ENCODE peak calls at places on chromosomes 5 and 9, in five cellular contexts. V is NCI-H1105 treated with DMSO at 0.1 percent for 48 hours; F is pancreas; P is CD4-positive, alpha-beta memory T cell; I is AG09319. U is an unnamed sample.

GRCh38 chr9:4714266-4715016 is 26.6 kb downstream of the AK3 start:
- DNase-seq in V (peak; percentile 43), F (no peak), P (no peak), I (no peak), U (peak; percentile 16)

GRCh38 chr5:53411388-53411787 is 69.0 kb upstream of the FST start:
- DNase-seq in V (no peak), F (no peak), P (no peak), I (no peak), U (no peak)

GRCh38 chr5:136007271-136007670 is 21.5 kb upstream of the TGFBI start:
- DNase-seq in V (no peak), F (no peak), P (no peak), I (no peak), U (peak; percentile 22)

GRCh38 chr5:133799556-133799955 is 168.9 kb downstream of the C5orf15 start:
- DNase-seq in V (no peak), F (no peak), P (no peak), I (no peak), U (no peak)

GRCh38 chr9:97563458-97564135 is 62.1 kb downstream of the TMOD1 start:
- DNase-seq in V (no peak), F (no peak), P (no peak), I (no peak), U (no peak)

GRCh38 chr5:142823176-142823575 is 53.0 kb downstream of the ARHGAP26 start:
- DNase-seq in V (no peak), F (no peak), P (no peak), I (no peak), U (peak; percentile 39)

GRCh38 chr5:34657550-34657921 is 1.4 kb downstream of the RAI14 start:
- DNase-seq in V (no peak), F (peak; percentile 46), P (no peak), I (no peak), U (peak; percentile 50)

GRCh38 chr5:36059571-36060515 is 6.8 kb downstream of the UGT3A2 start:
- DNase-seq in V (no peak), F (no peak), P (no peak), I (peak; percentile 20), U (no peak)

GRCh38 chr9:101639785-101640437 is 45.1 kb upstream of the PPP3R2 start:
- DNase-seq in V (no peak), F (no peak), P (no peak), I (no peak), U (peak; percentile 3)

GRCh38 chr5:103708601-103709000 is 146.0 kb upstream of the NUDT12 start:
- DNase-seq in V (no peak), F (no peak), P (no peak), I (no peak), U (no peak)

GRCh38 chr9:116087246-116087645 is 66.3 kb upstream of the PAPPA start:
- DNase-seq in V (peak; percentile 61), F (no peak), P (no peak), I (no peak), U (peak; percentile 66)

GRCh38 chr9:104745852-104746251 is 1.6 kb upstream of the NIPSNAP3A start:
- DNase-seq in V (no peak), F (no peak), P (no peak), I (no peak), U (no peak)

GRCh38 chr5:53253421-53253871 is 143.9 kb upstream of the MOCS2 start:
- DNase-seq in V (no peak), F (no peak), P (no peak), I (peak; percentile 40), U (peak; percentile 43)

GRCh38 chr5:142311725-142312124 is 13.1 kb downstream of the SPRY4 start:
- DNase-seq in V (no peak), F (no peak), P (no peak), I (no peak), U (no peak)

GRCh38 chr9:77424993-77425392 is 223.1 kb downstream of the GNA14 start:
- DNase-seq in V (no peak), F (no peak), P (no peak), I (no peak), U (peak; percentile 12)

GRCh38 chr5:60844429-60844890 is 391 bp upstream of the ELOVL7 start:
- DNase-seq in V (peak; percentile 50), F (no peak), P (no peak), I (no peak), U (no peak)

GRCh38 chr5:16178745-16179372 is 732 bp downstream of the MARCHF11 start:
- DNase-seq in V (peak; percentile 48), F (peak; percentile 95), P (no peak), I (peak; percentile 15), U (peak; percentile 72)

GRCh38 chr9:131500377-131500776 is 2.3 kb upstream of the POMT1 start:
- DNase-seq in V (no peak), F (no peak), P (peak; percentile 91), I (no peak), U (no peak)

GRCh38 chr5:39217365-39218281 is 1.7 kb downstream of the FYB1 start:
- DNase-seq in V (peak; percentile 45), F (no peak), P (peak; percentile 86), I (peak; percentile 57), U (peak; percentile 77)

GRCh38 chr5:138352722-138353549 is 451 bp downstream of the KDM3B start:
- DNase-seq in V (peak; percentile 28), F (peak; percentile 91), P (peak; percentile 80), I (no peak), U (peak; percentile 56)

GRCh38 chr9:100066539-100066938 is 32.3 kb downstream of the ERP44 start:
- DNase-seq in V (no peak), F (no peak), P (no peak), I (peak; percentile 12), U (no peak)

GRCh38 chr5:99706160-99706559 is 777.4 kb upstream of the CHD1 start:
- DNase-seq in V (no peak), F (peak; percentile 40), P (peak; percentile 29), I (no peak), U (no peak)

GRCh38 chr5:124649548-124650501 is 96.6 kb downstream of the ZNF608 start:
- DNase-seq in V (peak; percentile 92), F (no peak), P (peak; percentile 70), I (peak; percentile 66), U (peak; percentile 97)

GRCh38 chr5:69364414-69364813 is 4.9 kb downstream of the AK6 start:
- DNase-seq in V (no peak), F (no peak), P (no peak), I (no peak), U (peak; percentile 12)

GRCh38 chr9:115668506-115668905 is 485.1 kb upstream of the PAPPA start:
- DNase-seq in V (no peak), F (no peak), P (no peak), I (peak; percentile 73), U (peak; percentile 85)

GRCh38 chr9:92952861-92953620 is 5.7 kb downstream of the FGD3 start:
- DNase-seq in V (peak; percentile 100), F (no peak), P (no peak), I (no peak), U (no peak)

GRCh38 chr5:116145416-116145815 is 60.6 kb downstream of the COMMD10 start:
- DNase-seq in V (peak; percentile 84), F (no peak), P (peak; percentile 37), I (no peak), U (no peak)

GRCh38 chr5:134436523-134437339 is 25.1 kb upstream of the CDKN2AIPNL start:
- DNase-seq in V (peak; percentile 38), F (peak; percentile 89), P (peak; percentile 79), I (no peak), U (peak; percentile 95)

GRCh38 chr9:5608298-5609254 is 20.3 kb upstream of the RIC1 start:
- DNase-seq in V (no peak), F (no peak), P (no peak), I (no peak), U (no peak)

GRCh38 chr9:120650352-120650751 is 63.9 kb downstream of the MEGF9 start:
- DNase-seq in V (no peak), F (no peak), P (no peak), I (no peak), U (no peak)

GRCh38 chr9:88534456-88535225 is at the start of gene NXNL2:
- DNase-seq in V (peak; percentile 58), F (peak; percentile 71), P (peak; percentile 48), I (peak; percentile 81), U (peak; percentile 83)

GRCh38 chr5:622359-622758 is 10.2 kb downstream of the CEP72 start:
- DNase-seq in V (no peak), F (no peak), P (no peak), I (no peak), U (no peak)

GRCh38 chr9:2159521-2160417 is 144.6 kb downstream of the SMARCA2 start:
- DNase-seq in V (no peak), F (no peak), P (no peak), I (no peak), U (peak; percentile 58)

GRCh38 chr5:87081511-87082372 is 185.9 kb upstream of the RASA1 start:
- DNase-seq in V (no peak), F (no peak), P (peak; percentile 48), I (no peak), U (no peak)

GRCh38 chr9:137172907-137173794 is 1.3 kb upstream of the TMEM210 start:
- DNase-seq in V (no peak), F (no peak), P (no peak), I (no peak), U (no peak)

GRCh38 chr5:181192337-181193046 is 12.5 kb downstream of the TRIM7 start:
- DNase-seq in V (no peak), F (no peak), P (no peak), I (no peak), U (no peak)

GRCh38 chr5:80655231-80655784 is 525 bp upstream of the DHFR start:
- DNase-seq in V (no peak), F (no peak), P (no peak), I (no peak), U (no peak)